ENCODE peak calls at places on chromosomes 11 and 22, in five cellular contexts. W is HepG2, S is K562, R is GM12878, Q is H1. Z is an unnamed sample.

GRCh38 chr22:37735054-37735453 is 38.2 kb downstream of the TRIOBP start:
- DNase-seq in W (peak; percentile 72), S (peak; percentile 78), R (no peak), Q (no peak), Z (no peak)

GRCh38 chr22:45565973-45566372 is 63.3 kb downstream of the FBLN1 start:
- DNase-seq in W (no peak), S (no peak), R (no peak), Q (no peak), Z (no peak)

GRCh38 chr22:44664149-44664548 is 37.9 kb upstream of the PRR5 start:
- DNase-seq in W (no peak), S (no peak), R (no peak), Q (no peak), Z (no peak)

GRCh38 chr22:29039148-29039547 is 22.5 kb downstream of the C22orf31 start:
- DNase-seq in W (no peak), S (no peak), R (no peak), Q (no peak), Z (no peak)

GRCh38 chr22:24219750-24220149 is 25.1 kb downstream of the GGT5 start:
- DNase-seq in W (no peak), S (no peak), R (no peak), Q (no peak), Z (no peak)

GRCh38 chr22:41682033-41682807 is 6.4 kb downstream of the SNU13 start:
- DNase-seq in W (peak; percentile 80), S (peak; percentile 92), R (peak; percentile 66), Q (no peak), Z (peak; percentile 73)

GRCh38 chr22:50016988-50017700 is 4.6 kb upstream of the IL17REL start:
- DNase-seq in W (no peak), S (no peak), R (peak; percentile 66), Q (no peak), Z (no peak)

GRCh38 chr11:14499178-14499559 is 442 bp downstream of the COPB1 start:
- DNase-seq in W (peak; percentile 12), S (peak; percentile 54), R (no peak), Q (no peak), Z (no peak)

GRCh38 chr22:48576333-48577013 is 1251.2 kb downstream of the BRD1 start:
- DNase-seq in W (no peak), S (no peak), R (no peak), Q (no peak), Z (no peak)

GRCh38 chr11:12543596-12544415 is 130.4 kb upstream of the TEAD1 start:
- DNase-seq in W (no peak), S (no peak), R (no peak), Q (no peak), Z (no peak)

GRCh38 chr22:30212996-30213441 is 33.5 kb downstream of the LIF start:
- DNase-seq in W (no peak), S (no peak), R (no peak), Q (no peak), Z (no peak)

GRCh38 chr11:130636672-130637463 is 188.4 kb downstream of the ADAMTS15 start:
- DNase-seq in W (peak; percentile 60), S (no peak), R (no peak), Q (no peak), Z (peak; percentile 16)
- TF ChIP-seq POLR2AphosphoS5 in W (no peak), S (no peak), R (no peak), Q (no peak), Z (no peak)

GRCh38 chr11:45850446-45850845 is 3.2 kb downstream of the CRY2 start:
- DNase-seq in W (no peak), S (no peak), R (no peak), Q (no peak), Z (no peak)
- TF ChIP-seq CEBPB in W (no peak), S (no peak), R (no peak), Q (no peak), Z (no peak)

GRCh38 chr11:85810871-85811611 is at the start of gene SYTL2:
- DNase-seq in W (peak; percentile 6), S (peak; percentile 81), R (no peak), Q (no peak), Z (no peak)
- TF ChIP-seq POLR2AphosphoS5 in W (no peak), S (no peak), R (no peak), Q (peak; percentile 52), Z (peak; percentile 74)

GRCh38 chr11:122796128-122796717 is 42.1 kb upstream of the CRTAM start:
- DNase-seq in W (peak; percentile 9), S (peak; percentile 39), R (no peak), Q (no peak), Z (no peak)
- TF ChIP-seq CEBPB in W (no peak), S (no peak), R (no peak), Q (no peak), Z (no peak)

GRCh38 chr11:76376746-76377558 is 4.0 kb downstream of the THAP12 start:
- DNase-seq in W (no peak), S (no peak), R (peak; percentile 31), Q (no peak), Z (no peak)

GRCh38 chr11:76379811-76380160 is 1.1 kb downstream of the THAP12 start:
- DNase-seq in W (no peak), S (no peak), R (no peak), Q (no peak), Z (no peak)

GRCh38 chr11:76382209-76382608 is 1.1 kb downstream of the GVQW3 start:
- DNase-seq in W (no peak), S (no peak), R (no peak), Q (no peak), Z (no peak)

GRCh38 chr11:76380161-76380976 is 563 bp downstream of the THAP12 start:
- DNase-seq in W (no peak), S (peak; percentile 35), R (no peak), Q (no peak), Z (no peak)

GRCh38 chr11:76380977-76381719 is at the start of the genes GVQW3 and THAP12:
- DNase-seq in W (peak; percentile 92), S (peak; percentile 99), R (peak; percentile 91), Q (peak; percentile 93), Z (peak; percentile 93)
- TF ChIP-seq POLR2AphosphoS5 in W (peak; percentile 85), S (no peak), R (peak; percentile 24), Q (peak; percentile 22), Z (peak; percentile 89)

GRCh38 chr22:22201185-22201924 is 43.2 kb upstream of the VPREB1 start:
- DNase-seq in W (peak; percentile 25), S (peak; percentile 90), R (no peak), Q (peak; percentile 19), Z (no peak)
- TF ChIP-seq CEBPB in W (no peak), S (peak; percentile 62), R (no peak), Q (no peak), Z (no peak)

GRCh38 chr11:99791354-99791753 is 770.6 kb downstream of the CNTN5 start:
- DNase-seq in W (no peak), S (no peak), R (no peak), Q (no peak), Z (no peak)
- TF ChIP-seq POLR2AphosphoS5 in W (no peak), S (no peak), R (no peak), Q (no peak), Z (no peak)

DNA sequence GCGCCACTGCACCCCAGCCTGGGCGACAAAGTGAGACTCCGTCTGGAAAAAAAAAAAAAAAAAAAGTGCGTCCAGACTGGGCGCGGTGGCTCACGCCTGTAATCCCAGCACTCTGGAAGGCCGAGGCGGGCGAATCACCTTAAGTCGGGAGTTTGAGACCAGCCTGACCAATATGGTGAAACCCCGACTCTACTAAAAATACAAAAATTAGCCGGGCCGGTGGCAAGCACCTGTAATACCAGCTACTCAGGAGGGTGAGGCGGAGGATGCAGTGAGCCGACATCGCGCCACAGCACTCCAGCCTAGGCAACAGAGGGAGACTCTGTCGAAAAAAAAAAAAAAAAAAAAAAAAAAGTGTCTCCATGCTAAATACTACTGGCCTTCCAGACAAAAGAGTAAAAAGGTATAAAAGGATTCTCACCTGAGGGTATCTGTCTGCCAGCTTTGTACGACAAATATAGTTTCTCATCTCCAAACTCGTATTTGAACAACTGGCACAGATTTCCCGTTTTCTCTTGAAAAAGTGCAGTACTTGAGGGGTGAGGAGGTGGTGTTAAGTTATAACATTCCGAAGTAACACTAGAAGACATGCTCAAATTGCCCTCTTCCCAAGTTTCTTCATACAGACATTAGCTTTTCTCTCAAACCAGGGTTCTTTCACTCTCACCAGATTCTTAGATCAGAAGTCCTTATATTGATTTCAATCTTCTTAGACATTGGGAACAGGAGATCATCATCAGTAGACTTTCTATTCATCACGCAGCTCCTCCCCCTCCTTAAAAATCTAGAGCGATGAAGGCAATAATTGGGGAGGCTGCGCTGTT is 1.1 kb downstream of the USP28 start:
- DNase-seq in W (no peak), S (peak; percentile 15), R (no peak), Q (no peak), Z (no peak)
- TF ChIP-seq CEBPB in W (no peak), S (no peak), R (no peak), Q (no peak), Z (no peak)

Z was measured in HCT116.